ENCODE peak calls at places on chromosomes 4 and X, in seven cellular contexts. D is IMR-90, O is H9, N is mesendoderm, L is neuronal stem cell, M is mesenchymal stem cell, Z is trophoblast cell. I is an unnamed sample.

GRCh38 chrX:40646489-40647306 is 663 bp downstream of the CXorf38 start:
- DNase-seq in D (peak; percentile 43), O (no peak), N (peak; percentile 25), L (peak; percentile 15), M (peak; percentile 31), Z (peak; percentile 16), I (no peak)

GRCh38 chr4:20890752-20891151 is 190.5 kb downstream of the PACRGL start:
- DNase-seq in D (no peak), O (no peak), N (no peak), L (no peak), M (peak; percentile 1), Z (peak; percentile 48), I (no peak)

GRCh38 chr4:135240796-135241195 is 1039.2 kb upstream of the PABPC4L start:
- DNase-seq in D (peak; percentile 28), O (no peak), N (peak; percentile 11), L (no peak), M (no peak), Z (no peak), I (no peak)

GRCh38 chr4:145679991-145680455 is at the start of gene C4orf51:
- DNase-seq in D (peak; percentile 75), O (no peak), N (peak; percentile 58), L (no peak), M (peak; percentile 83), Z (no peak), I (no peak)

GRCh38 chr4:147736458-147736857 is 4.6 kb downstream of the ARHGAP10 start:
- DNase-seq in D (peak; percentile 79), O (no peak), N (peak; percentile 92), L (no peak), M (peak; percentile 84), Z (peak; percentile 42), I (no peak)

GRCh38 chr4:61204353-61204752 is 4.2 kb downstream of the ADGRL3 start:
- DNase-seq in D (peak; percentile 52), O (no peak), N (peak; percentile 98), L (peak; percentile 63), M (peak; percentile 41), Z (peak; percentile 65), I (no peak)

GRCh38 chrX:37796805-37797204 is 16.9 kb downstream of the CYBB start:
- DNase-seq in D (no peak), O (no peak), N (peak; percentile 32), L (no peak), M (no peak), Z (peak; percentile 5), I (no peak)

GRCh38 chr4:167989815-167990214 is 102.5 kb upstream of the ANXA10 start:
- DNase-seq in D (no peak), O (no peak), N (no peak), L (no peak), M (no peak), Z (no peak), I (no peak)

GRCh38 chr4:5696341-5696740 is 12.0 kb downstream of the EVC2 start:
- DNase-seq in D (no peak), O (no peak), N (no peak), L (no peak), M (no peak), Z (no peak), I (no peak)

GRCh38 chr4:72352746-72353145 is 216.3 kb downstream of the ADAMTS3 start:
- DNase-seq in D (no peak), O (no peak), N (no peak), L (no peak), M (no peak), Z (peak; percentile 55), I (no peak)

GRCh38 chr4:181301735-181302380 is 941.3 kb upstream of the TENM3 start:
- DNase-seq in D (peak; percentile 43), O (peak; percentile 57), N (peak; percentile 73), L (no peak), M (no peak), Z (peak; percentile 15), I (no peak)

DNA sequence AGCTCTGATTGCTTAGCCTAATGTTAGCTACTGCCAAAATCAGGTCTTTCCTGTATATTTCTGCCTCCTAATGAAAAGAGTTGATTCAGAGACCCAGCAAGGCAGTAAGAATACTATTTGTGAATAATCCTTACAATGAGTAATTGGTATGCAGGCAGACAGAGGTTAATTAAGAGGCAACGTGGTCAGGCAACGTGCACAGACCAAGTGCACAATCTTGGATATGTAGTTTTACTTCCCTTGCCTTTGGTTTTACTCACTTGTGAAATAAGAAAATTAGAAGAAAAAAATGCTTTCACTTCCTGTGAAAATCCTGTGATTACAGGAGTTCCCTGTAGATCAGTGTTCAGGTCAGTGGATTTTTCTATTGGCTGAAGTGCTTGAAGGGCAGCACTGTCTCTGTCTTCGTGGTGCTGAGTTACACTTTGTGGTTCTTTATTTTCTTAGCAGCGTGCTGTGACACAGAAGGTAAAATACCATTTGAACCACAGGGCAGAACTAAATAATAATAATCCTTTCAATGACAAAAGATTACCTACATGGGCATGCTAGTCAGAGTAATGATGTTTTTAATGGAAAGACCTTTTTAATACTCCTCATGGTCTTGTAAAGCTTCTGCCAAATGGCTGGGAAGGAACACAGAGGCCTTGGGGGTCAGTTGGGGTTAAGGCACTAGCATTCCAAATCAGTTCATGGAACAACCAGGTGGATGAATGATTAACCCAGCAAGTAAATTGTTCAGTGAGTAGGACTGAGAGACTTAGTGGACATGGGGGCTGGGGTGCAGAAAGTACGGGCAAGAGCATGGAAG is 430.9 kb downstream of the MAPK10 start:
- DNase-seq in D (peak; percentile 47), O (no peak), N (no peak), L (no peak), M (peak; percentile 35), Z (no peak), I (no peak)
- H3K4me2 ChIP-seq in D (peak overlapping the region; percentile 48), O (no peak overlapping the region), N (no peak overlapping the region), L (no peak overlapping the region), M (peak overlapping the region; percentile 66), Z (no peak overlapping the region), I (no peak overlapping the region)

DNA sequence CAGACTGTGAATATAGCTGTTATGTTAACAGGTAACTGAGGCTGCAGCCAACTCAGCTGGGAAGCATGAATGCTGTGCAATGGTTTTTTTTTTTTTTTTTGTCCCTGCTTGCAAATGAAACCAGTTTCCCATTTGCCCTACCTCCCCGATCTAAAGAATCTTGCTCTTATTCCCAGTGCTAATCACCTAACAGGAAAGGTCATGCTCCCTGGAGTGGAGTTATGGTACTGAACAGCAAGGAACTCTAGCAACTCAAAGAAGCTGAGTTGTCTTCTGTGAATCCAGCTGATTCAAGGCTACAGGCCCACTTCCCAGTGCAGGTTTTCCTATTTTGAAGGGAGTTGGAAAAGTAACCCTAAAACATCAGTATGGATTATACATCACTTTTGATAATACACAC is 52.1 kb downstream of the HTR2C start:
- DNase-seq in D (no peak), O (no peak), N (peak; percentile 14), L (peak; percentile 5), M (no peak), Z (no peak), I (no peak)
- H2BK5ac ChIP-seq in D (no peak overlapping the region), O (no peak overlapping the region), N (no peak overlapping the region), L (no peak overlapping the region), M (no peak overlapping the region), Z (no peak overlapping the region), I (no peak overlapping the region)

DNA sequence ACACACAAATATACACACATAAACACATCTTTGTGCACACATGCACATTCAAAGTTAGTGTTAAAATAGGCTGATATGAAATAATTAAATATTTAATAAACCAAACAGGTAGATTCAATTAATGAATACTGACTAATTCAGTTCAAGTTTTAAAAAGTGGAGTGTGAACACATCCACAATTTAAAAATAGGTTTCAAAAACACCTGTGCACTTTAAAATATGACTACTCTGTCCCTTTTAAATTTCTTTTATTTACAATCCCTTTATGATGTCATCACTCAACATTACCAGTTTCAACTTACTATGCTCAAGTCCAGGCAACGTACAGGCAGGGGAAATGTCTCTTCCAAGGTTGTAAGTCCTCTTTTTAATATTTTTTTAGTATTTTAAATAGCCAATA is at the start of gene CYLC1:
- DNase-seq in D (no peak), O (no peak), N (no peak), L (no peak), M (no peak), Z (no peak), I (no peak)
- H3K4me2 ChIP-seq in D (no peak within 1 kb of the TSS), O (no peak within 1 kb of the TSS), N (no peak within 1 kb of the TSS), L (no peak within 1 kb of the TSS), M (no peak within 1 kb of the TSS), Z (no peak within 1 kb of the TSS), I (no peak within 1 kb of the TSS)

GRCh38 chrX:9329056-9329455 is 135.8 kb upstream of the TBL1X start:
- DNase-seq in D (no peak), O (no peak), N (no peak), L (no peak), M (no peak), Z (no peak), I (no peak)

GRCh38 chrX:9338986-9339385 is 125.9 kb upstream of the TBL1X start:
- DNase-seq in D (no peak), O (no peak), N (no peak), L (no peak), M (no peak), Z (peak; percentile 23), I (no peak)

GRCh38 chrX:9337056-9337455 is 127.8 kb upstream of the TBL1X start:
- DNase-seq in D (peak; percentile 79), O (no peak), N (no peak), L (no peak), M (peak; percentile 45), Z (no peak), I (no peak)

GRCh38 chrX:9336501-9336900 is 128.4 kb upstream of the TBL1X start:
- DNase-seq in D (no peak), O (no peak), N (no peak), L (no peak), M (no peak), Z (no peak), I (no peak)

DNA sequence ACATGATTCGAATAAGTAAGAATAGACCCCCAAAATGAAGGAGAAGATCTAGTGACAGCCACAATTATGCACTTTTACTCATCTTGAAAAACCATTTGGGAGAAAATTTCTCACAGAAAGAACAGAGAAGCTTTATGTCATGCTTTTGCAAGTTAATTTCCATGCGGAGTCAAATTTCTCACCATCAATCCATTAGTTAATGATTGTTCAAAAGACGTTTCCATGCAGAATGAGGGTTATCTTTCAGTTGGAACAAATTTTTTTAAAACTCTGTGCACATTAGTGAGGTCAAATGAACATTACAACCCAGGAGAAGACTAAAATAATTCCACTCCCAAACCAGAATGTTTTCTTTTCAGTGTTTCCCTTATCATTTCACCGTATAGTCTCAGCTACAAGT is 131.0 kb upstream of the TBL1X start:
- DNase-seq in D (no peak), O (no peak), N (no peak), L (no peak), M (no peak), Z (no peak), I (no peak)
- H2BK5ac ChIP-seq in D (no peak overlapping the region), O (no peak overlapping the region), N (no peak overlapping the region), L (no peak overlapping the region), M (no peak overlapping the region), Z (no peak overlapping the region), I (no peak overlapping the region)

DNA sequence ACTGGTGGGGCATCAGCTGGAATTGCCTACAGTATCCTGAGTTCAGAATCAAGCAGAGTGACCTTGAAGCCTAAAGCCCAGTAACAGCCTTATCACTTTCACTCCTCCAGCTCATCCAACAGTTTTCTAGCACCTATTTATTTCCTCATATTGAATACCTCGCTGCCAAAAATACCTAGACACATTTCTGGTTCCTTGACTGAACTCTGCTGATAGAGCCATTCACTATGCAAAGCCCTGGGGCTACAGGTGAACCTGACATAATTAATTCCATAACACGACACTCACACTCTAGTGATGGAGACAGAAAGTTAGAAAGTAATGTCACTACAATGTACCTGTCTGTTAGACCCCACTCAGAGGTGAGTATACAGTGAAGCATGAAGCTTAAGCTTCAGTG is 149.0 kb upstream of the STX18 start:
- DNase-seq in D (no peak), O (no peak), N (no peak), L (no peak), M (no peak), Z (no peak), I (no peak)
- H3K4me2 ChIP-seq in D (no peak overlapping the region), O (no peak overlapping the region), N (no peak overlapping the region), L (no peak overlapping the region), M (no peak overlapping the region), Z (no peak overlapping the region), I (no peak overlapping the region)

I was measured in H1.